ENCODE peak calls at places on chromosomes 11 and 22, in eight cellular contexts. G is heart right ventricle, H is left ventricle myocardium inferior, C is K562, P is endodermal cell, L is osteoblast, Y is A549, V is sigmoid colon. W is an unnamed sample.

GRCh38 chr11:115653926-115654325 is 149.7 kb upstream of the CADM1 start:
- DNase-seq in V (peak; percentile 79), Y (no peak), P (no peak), H (no peak), L (peak; percentile 36), C (no peak), G (no peak), W (peak; percentile 74)

GRCh38 chr11:100769165-100769564 is 82.1 kb downstream of the ARHGAP42 start:
- DNase-seq in L (no peak), C (no peak), Y (no peak), V (no peak), P (no peak), H (no peak), G (no peak), W (no peak)

GRCh38 chr11:64894070-64894811 is 15.8 kb upstream of the EHD1 start:
- DNase-seq in G (peak; percentile 88), Y (peak; percentile 83), V (peak; percentile 90), C (peak; percentile 86), P (peak; percentile 98), H (peak; percentile 91), L (peak; percentile 98), W (peak; percentile 97)

GRCh38 chr11:63888170-63889086 is 28.5 kb downstream of the RCOR2 start:
- DNase-seq in G (peak; percentile 41), C (peak; percentile 89), P (peak; percentile 90), H (peak; percentile 44), L (peak; percentile 94), V (peak; percentile 81), Y (no peak), W (peak; percentile 88)

GRCh38 chr22:23892130-23892529 is 2.1 kb upstream of the MIF start:
- DNase-seq in H (no peak), C (no peak), Y (no peak), L (no peak), V (no peak), P (no peak), G (no peak), W (no peak)

GRCh38 chr11:122097419-122098001 is 18.5 kb downstream of the BLID start:
- DNase-seq in V (no peak), L (no peak), P (no peak), C (no peak), Y (no peak), G (no peak), H (no peak), W (no peak)

GRCh38 chr11:13256216-13256615 is 21.4 kb upstream of the BMAL1 start:
- DNase-seq in H (no peak), C (no peak), L (no peak), P (no peak), G (no peak), Y (no peak), V (no peak), W (no peak)

GRCh38 chr22:37492428-37493344 is 6.5 kb upstream of the MFNG start:
- DNase-seq in V (no peak), C (peak; percentile 50), Y (peak; percentile 62), G (no peak), L (peak; percentile 97), P (peak; percentile 91), H (no peak), W (peak; percentile 40)

GRCh38 chr11:63866211-63866610 is 27.3 kb downstream of the MARK2 start:
- DNase-seq in C (no peak), Y (no peak), H (peak; percentile 32), V (peak; percentile 71), L (no peak), P (no peak), G (no peak), W (peak; percentile 88)

GRCh38 chr11:2300290-2300935 is 1.3 kb downstream of the C11orf21 start:
- DNase-seq in V (no peak), H (peak; percentile 24), Y (no peak), L (peak; percentile 65), G (no peak), P (no peak), C (no peak), W (peak; percentile 36)

GRCh38 chr11:75773595-75774353 is 5.2 kb downstream of the DGAT2 start:
- DNase-seq in Y (no peak), C (peak; percentile 26), L (peak; percentile 62), V (peak; percentile 33), G (no peak), P (no peak), H (no peak), W (peak; percentile 64)

GRCh38 chr22:23496445-23496833 is 83.7 kb downstream of the IGLL1 start:
- DNase-seq in L (peak; percentile 18), Y (no peak), G (no peak), V (peak; percentile 26), P (no peak), C (no peak), H (no peak), W (no peak)

GRCh38 chr22:46136539-46137217 is 13.6 kb upstream of the PPARA start:
- DNase-seq in V (no peak), G (no peak), P (no peak), C (no peak), Y (no peak), L (peak; percentile 27), H (no peak), W (no peak)
- H3K4me3 ChIP-seq in V (no peak overlapping the region), G (no peak overlapping the region), P (no peak overlapping the region), C (no peak overlapping the region), Y (no peak overlapping the region), L (no peak overlapping the region), H (no peak overlapping the region), W (no peak overlapping the region)

DNA sequence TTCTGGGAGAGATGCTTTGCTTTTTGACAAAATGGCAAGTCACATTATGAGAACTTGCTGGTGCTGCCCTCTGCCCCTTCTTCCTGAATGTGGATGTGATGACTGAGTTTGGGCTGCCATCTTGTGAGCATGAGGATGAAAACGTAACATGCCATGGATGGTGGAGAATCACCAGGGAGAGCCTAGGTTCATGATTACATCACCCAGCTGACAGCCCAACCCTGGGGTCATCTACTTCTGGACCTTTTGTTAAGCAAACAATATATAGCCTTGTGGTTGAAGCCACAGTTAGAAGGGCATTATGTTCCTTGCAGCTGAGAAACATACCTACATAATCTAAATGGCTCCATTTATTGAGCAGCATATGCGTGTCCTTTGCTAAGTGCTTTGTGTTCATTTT is 321.5 kb downstream of the KIRREL3 start:
- DNase-seq in H (no peak), Y (no peak), C (no peak), V (no peak), L (no peak), G (no peak), P (no peak), W (no peak)
- H3K4me1 ChIP-seq in H (no peaks in the 10 kb centered on the region), Y (no peaks in the 10 kb centered on the region), C (no peaks in the 10 kb centered on the region), V (no peaks in the 10 kb centered on the region), L (no peaks in the 10 kb centered on the region), G (no peaks in the 10 kb centered on the region), P (no peaks in the 10 kb centered on the region), W (no peaks in the 10 kb centered on the region)

DNA sequence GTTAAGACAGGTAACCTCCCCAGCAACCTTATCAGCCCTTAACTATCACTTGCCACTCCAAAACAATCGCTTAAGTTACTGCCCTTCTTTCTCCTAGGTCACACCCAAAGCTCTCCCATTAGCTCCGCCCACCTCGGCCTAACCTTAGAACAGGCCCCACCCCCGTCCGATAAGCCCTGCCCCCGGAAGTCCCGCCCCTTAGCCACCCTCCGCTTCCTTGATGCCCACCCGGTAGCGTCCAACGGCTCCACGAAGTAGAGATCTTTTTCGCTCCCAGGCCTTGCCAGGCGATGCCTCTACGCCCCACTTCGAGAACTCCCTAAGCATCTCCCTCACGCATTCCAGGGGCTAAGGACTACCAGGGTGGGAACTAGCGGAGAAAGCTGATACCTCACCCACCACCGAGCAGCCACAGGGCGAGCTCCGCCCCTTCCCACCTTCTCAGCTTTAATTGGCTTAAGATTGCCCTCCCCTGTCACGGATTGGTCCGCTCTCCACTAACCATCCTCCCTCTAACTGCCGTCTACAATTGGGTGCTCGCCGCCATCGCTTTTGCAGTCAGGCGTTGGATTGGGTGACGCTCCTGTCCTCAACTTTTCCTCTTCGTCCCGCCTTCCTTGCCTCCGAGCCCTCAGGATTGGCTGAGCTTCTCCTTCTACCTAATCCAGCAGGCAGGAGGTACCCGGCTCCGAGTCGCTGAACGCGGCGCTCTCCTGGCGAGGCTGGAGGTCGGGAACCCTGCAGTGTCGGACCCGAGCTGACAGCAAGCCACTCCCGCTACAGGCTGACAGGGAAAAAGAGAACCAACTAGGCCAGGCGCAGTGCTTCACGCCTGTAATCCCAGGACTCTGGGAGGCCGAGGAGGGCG is at the start of gene ZBTB3:
- DNase-seq in H (peak; percentile 95), P (peak; percentile 99), Y (peak; percentile 99), C (peak; percentile 97), L (peak; percentile 98), G (peak; percentile 99), V (peak; percentile 99), W (peak; percentile 99)
- TF ChIP-seq CTCF in H (no peak), P (no peak), Y (no peak), C (peak; percentile 1), L (no peak), G (no peak), V (no peak), W (peak; percentile 47)

GRCh38 chr11:19243143-19243542 is 2.4 kb upstream of the E2F8 start:
- DNase-seq in G (no peak), Y (no peak), V (no peak), P (no peak), C (no peak), H (no peak), L (no peak), W (no peak)

GRCh38 chr11:19243601-19244000 is 2.9 kb upstream of the E2F8 start:
- DNase-seq in C (no peak), G (no peak), L (no peak), Y (no peak), H (no peak), V (no peak), P (no peak), W (no peak)

GRCh38 chr11:19240420-19241259 is at the start of gene E2F8:
- DNase-seq in Y (peak; percentile 98), H (peak; percentile 91), G (peak; percentile 96), P (peak; percentile 99), C (peak; percentile 98), L (peak; percentile 99), V (peak; percentile 90), W (peak; percentile 94)

GRCh38 chr11:19241260-19242183 is 777 bp upstream of the E2F8 start:
- DNase-seq in C (peak; percentile 90), V (peak; percentile 66), L (peak; percentile 90), Y (peak; percentile 67), G (peak; percentile 10), H (peak; percentile 30), P (peak; percentile 89), W (no peak)

DNA sequence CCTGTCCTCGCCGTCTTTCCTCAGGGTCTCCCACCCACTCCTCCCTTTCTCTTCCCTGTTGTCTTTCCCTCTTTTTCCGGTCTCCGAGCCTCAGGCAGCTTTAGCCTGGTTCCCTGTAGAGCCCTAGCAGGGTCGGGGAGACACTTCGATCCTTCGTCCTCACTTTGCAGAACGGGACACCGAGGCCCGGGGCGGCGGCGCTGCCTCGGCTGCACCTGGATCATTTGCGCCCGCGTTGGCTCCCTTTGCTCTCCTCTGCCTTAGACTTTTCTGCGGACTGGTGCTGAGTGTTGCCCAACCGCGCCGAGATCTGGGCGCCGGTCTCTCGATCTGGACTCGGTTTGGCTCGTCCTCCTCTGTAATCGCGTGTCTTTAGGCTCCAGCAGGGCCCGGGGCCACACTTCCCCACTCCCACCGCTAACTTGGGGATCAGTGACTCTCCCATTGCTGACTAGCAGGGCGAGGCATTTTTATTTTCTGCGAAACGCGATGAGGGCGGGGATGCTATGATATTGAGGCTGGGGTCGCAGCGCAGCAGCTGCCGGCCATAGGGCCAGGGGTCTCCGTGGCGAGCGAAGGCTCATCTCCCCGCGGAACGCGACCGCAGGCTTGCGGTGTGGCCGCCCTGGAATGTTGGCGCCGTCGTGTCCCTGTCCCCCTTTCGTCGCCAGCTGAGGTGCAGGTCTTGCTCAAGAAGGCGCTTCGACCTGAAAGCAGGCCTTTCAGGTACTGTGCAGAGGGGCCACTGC is 1.6 kb upstream of the E2F8 start:
- DNase-seq in P (peak; percentile 80), V (no peak), G (no peak), L (peak; percentile 84), C (no peak), Y (no peak), H (no peak), W (peak; percentile 56)
- H3K4me3 ChIP-seq in P (peak overlapping the region; percentile 91), V (no peak overlapping the region), G (peak overlapping the region; percentile 65), L (peak overlapping the region; percentile 87), C (peak overlapping the region; percentile 73), Y (peak overlapping the region; percentile 83), H (peak overlapping the region; percentile 87), W (peak overlapping the region; percentile 89)

W was measured in Peyer's patch.